ENCODE peak calls at places on chromosome 12, in four cellular contexts. One of them, this sample, is unnamed.

GRCh38 chr12:108289342-108290131 is 49.6 kb downstream of the CMKLR1 start:
- DNase-seq in pancreas: no peak
- DNase-seq in cerebellum: peak; percentile 55
- DNase-seq in HFF-Myc: no peak
- DNase-seq in this sample: no peak

GRCh38 chr12:57044856-57045255 is 5.1 kb downstream of the MYO1A start:
- DNase-seq in pancreas: no peak
- DNase-seq in HFF-Myc: no peak
- DNase-seq in cerebellum: no peak
- DNase-seq in this sample: no peak

GRCh38 chr12:67545298-67545697 is 103.2 kb upstream of the DYRK2 start:
- DNase-seq in HFF-Myc: no peak
- DNase-seq in pancreas: no peak
- DNase-seq in cerebellum: no peak
- DNase-seq in this sample: no peak

GRCh38 chr12:770474-770873 is 18.1 kb downstream of the WNK1 start:
- DNase-seq in HFF-Myc: no peak
- DNase-seq in pancreas: no peak
- DNase-seq in cerebellum: no peak
- DNase-seq in this sample: no peak

GRCh38 chr12:54390668-54391551 is 6.4 kb upstream of the ZNF385A start:
- DNase-seq in pancreas: peak; percentile 80
- DNase-seq in cerebellum: peak; percentile 31
- DNase-seq in HFF-Myc: no peak
- DNase-seq in this sample: no peak

GRCh38 chr12:53061404-53062010 is 11.6 kb downstream of the TNS2 start:
- DNase-seq in cerebellum: peak; percentile 69
- DNase-seq in pancreas: peak; percentile 89
- DNase-seq in HFF-Myc: no peak
- DNase-seq in this sample: peak; percentile 62

GRCh38 chr12:68794653-68795253 is 13.2 kb upstream of the MDM2 start:
- DNase-seq in pancreas: no peak
- DNase-seq in HFF-Myc: no peak
- DNase-seq in cerebellum: no peak
- DNase-seq in this sample: no peak

GRCh38 chr12:96048392-96048969 is 13.1 kb upstream of the LTA4H start:
- DNase-seq in pancreas: no peak
- DNase-seq in HFF-Myc: no peak
- DNase-seq in cerebellum: no peak
- DNase-seq in this sample: no peak

GRCh38 chr12:48827026-48827425 is 8.7 kb downstream of the CACNB3 start:
- DNase-seq in HFF-Myc: no peak
- DNase-seq in cerebellum: no peak
- DNase-seq in pancreas: no peak
- DNase-seq in this sample: no peak

GRCh38 chr12:51443573-51443972 is 18.9 kb downstream of the SLC4A8 start:
- DNase-seq in HFF-Myc: no peak
- DNase-seq in cerebellum: no peak
- DNase-seq in pancreas: no peak
- DNase-seq in this sample: no peak

GRCh38 chr12:26746315-26746714 is 86.7 kb downstream of the ITPR2 start:
- DNase-seq in pancreas: no peak
- DNase-seq in cerebellum: no peak
- DNase-seq in HFF-Myc: peak; percentile 55
- DNase-seq in this sample: no peak

GRCh38 chr12:15256760-15257159 is 35.5 kb upstream of the RERG start:
- DNase-seq in cerebellum: no peak
- DNase-seq in pancreas: no peak
- DNase-seq in HFF-Myc: no peak
- DNase-seq in this sample: peak; percentile 75

GRCh38 chr12:2769866-2770533 is 24.8 kb upstream of the FKBP4 start:
- DNase-seq in pancreas: no peak
- DNase-seq in cerebellum: no peak
- DNase-seq in HFF-Myc: no peak
- DNase-seq in this sample: no peak

GRCh38 chr12:52903855-52904508 is 894 bp downstream of the KRT8 start:
- DNase-seq in HFF-Myc: no peak
- DNase-seq in pancreas: peak; percentile 89
- DNase-seq in cerebellum: no peak
- DNase-seq in this sample: no peak

GRCh38 chr12:91383106-91383505 is 200.5 kb upstream of the DCN start:
- DNase-seq in pancreas: no peak
- DNase-seq in cerebellum: no peak
- DNase-seq in HFF-Myc: no peak
- DNase-seq in this sample: no peak

GRCh38 chr12:50621435-50622304 is 116.9 kb downstream of the DIP2B start:
- DNase-seq in cerebellum: no peak
- DNase-seq in HFF-Myc: no peak
- DNase-seq in pancreas: no peak
- DNase-seq in this sample: no peak

GRCh38 chr12:34016361-34016760 is 5.9 kb upstream of the ALG10 start:
- DNase-seq in HFF-Myc: no peak
- DNase-seq in pancreas: no peak
- DNase-seq in cerebellum: no peak
- DNase-seq in this sample: no peak

GRCh38 chr12:120126635-120127005 is 10.1 kb upstream of the RAB35 start:
- DNase-seq in pancreas: no peak
- DNase-seq in HFF-Myc: no peak
- DNase-seq in cerebellum: no peak
- DNase-seq in this sample: no peak